ENCODE peak calls at places on chromosomes 3 and 15, in four cellular contexts. T is left lung, H is pancreas, Z is SJSA1. M is an unnamed sample. For H3K27me3 and H3K4me1, the result is how much of the 10 kb centered on the place peaks cover.

GRCh38 chr3:101193957-101194356 is 126.4 kb downstream of the IMPG2 start:
- DNase-seq in T (no peak), H (no peak), Z (no peak), M (no peak)

GRCh38 chr3:182911782-182912111 is 68.6 kb downstream of the DCUN1D1 start:
- DNase-seq in T (no peak), H (no peak), Z (no peak), M (no peak)

GRCh38 chr15:89088605-89089315 is 504 bp downstream of the ABHD2 start:
- DNase-seq in T (peak), H (peak), Z (no peak), M (no peak)

GRCh38 chr3:72591522-72592421 is 256.5 kb downstream of the SHQ1 start:
- DNase-seq in T (peak), H (no peak), Z (peak), M (peak)

GRCh38 chr3:192652731-192653130 is 74.6 kb downstream of the FGF12 start:
- DNase-seq in T (no peak), H (no peak), Z (no peak), M (no peak)

GRCh38 chr3:12141350-12141749 is 17.4 kb downstream of the TIMP4 start:
- DNase-seq in T (no peak), H (no peak), Z (no peak), M (no peak)

GRCh38 chr3:149388001-149388435 is 10.6 kb upstream of the TM4SF1 start:
- DNase-seq in T (no peak), H (no peak), Z (no peak), M (no peak)

GRCh38 chr3:97949743-97950142 is 22.5 kb downstream of the RIOX2 start:
- DNase-seq in T (no peak), H (no peak), Z (no peak), M (no peak)

GRCh38 chr15:55250951-55251350 is 38.7 kb downstream of the RAB27A start:
- DNase-seq in T (no peak), H (no peak), Z (no peak), M (no peak)

GRCh38 chr3:170644711-170645110 is 58.8 kb upstream of the SLC7A14 start:
- DNase-seq in T (no peak), H (no peak), Z (no peak), M (no peak)

GRCh38 chr3:9549600-9549999 is 4.0 kb downstream of the LHFPL4 start:
- DNase-seq in T (no peak), H (no peak), Z (no peak), M (no peak)

GRCh38 chr3:9553021-9553948 is at the start of gene LHFPL4:
- DNase-seq in T (no peak), H (peak), Z (no peak), M (no peak)

GRCh38 chr3:9553949-9554513 is 409 bp upstream of the LHFPL4 start:
- DNase-seq in T (no peak), H (no peak), Z (no peak), M (no peak)

GRCh38 chr3:9550999-9551398 is 2.6 kb downstream of the LHFPL4 start:
- DNase-seq in T (no peak), H (no peak), Z (no peak), M (no peak)

GRCh38 chr3:9552252-9552999 is 1.2 kb downstream of the LHFPL4 start:
- DNase-seq in T (peak), H (peak), Z (no peak), M (peak)
- H3K4me3 ChIP-seq in T (no peak), H (no peak), Z (no peak), M (no peak)

GRCh38 chr15:23039151-23039916 is at the start of gene TUBGCP5:
- DNase-seq in T (peak), H (peak), Z (peak), M (peak)

GRCh38 chr15:23039917-23040281 is 530 bp upstream of the TUBGCP5 start:
- DNase-seq in T (no peak), H (peak), Z (no peak), M (peak)

GRCh38 chr15:23033979-23034378 is 5.4 kb downstream of the TUBGCP5 start:
- DNase-seq in T (no peak), H (no peak), Z (no peak), M (peak)

GRCh38 chr15:23035964-23036566 is 3.3 kb downstream of the TUBGCP5 start:
- DNase-seq in T (no peak), H (no peak), Z (peak), M (peak)

GRCh38 chr15:23038741-23039150 is 623 bp downstream of the TUBGCP5 start:
- DNase-seq in T (no peak), H (no peak), Z (no peak), M (no peak)
- H3K27me3 ChIP-seq in T (under half), H (under half), Z (under half), M (under half)

GRCh38 chr15:58697220-58697619 is 52.3 kb downstream of the ADAM10 start:
- DNase-seq in T (no peak), H (peak), Z (no peak), M (no peak)
- H3K4me1 ChIP-seq in T (under half), H (under half), Z (under half), M (under half)

GRCh38 chr3:197154-197855 is 742 bp downstream of the CHL1 start:
- DNase-seq in T (no peak), H (peak), Z (peak), M (no peak)
- H3K4me3 ChIP-seq in T (peak), H (peak), Z (no peak), M (no peak)

GRCh38 chr3:181715601-181716340 is 4.0 kb downstream of the SOX2 start:
- DNase-seq in T (no peak), H (no peak), Z (no peak), M (no peak)

GRCh38 chr3:181716916-181717315 is 5.2 kb downstream of the SOX2 start:
- DNase-seq in T (no peak), H (no peak), Z (no peak), M (no peak)

GRCh38 chr3:181719298-181719859 is 7.7 kb downstream of the SOX2 start:
- DNase-seq in T (no peak), H (peak), Z (no peak), M (no peak)

GRCh38 chr3:181718416-181718815 is 6.7 kb downstream of the SOX2 start:
- DNase-seq in T (no peak), H (no peak), Z (no peak), M (no peak)

GRCh38 chr3:181717505-181717904 is 5.8 kb downstream of the SOX2 start:
- DNase-seq in T (no peak), H (no peak), Z (no peak), M (no peak)
- H3K27me3 ChIP-seq in T (half or more), H (under half), Z (under half), M (under half)

M was measured in Caco-2.